ENCODE peak calls at places on chromosomes 2 and 18, in six cellular contexts. C, S, B, D, T and U are unnamed samples.

GRCh38 chr2:25043241-25043867 is 1.5 kb downstream of the EFR3B start:
- ATAC-seq in C (no peak), S (peak; percentile 48), B (no peak), D (no peak), T (no peak), U (no peak)

GRCh38 chr2:112795720-112796119 is 11.4 kb upstream of the IL1A start:
- ATAC-seq in C (no peak), S (no peak), B (no peak), D (no peak), T (peak; percentile 40), U (no peak)

GRCh38 chr18:67553471-67553870 is 37.0 kb upstream of the DSEL start:
- ATAC-seq in C (no peak), S (no peak), B (no peak), D (no peak), T (no peak), U (no peak)

GRCh38 chr2:209145941-209146681 is 277.7 kb upstream of the MAP2 start:
- ATAC-seq in C (no peak), S (no peak), B (peak; percentile 83), D (no peak), T (no peak), U (peak; percentile 74)

GRCh38 chr2:157751462-157752058 is 122.9 kb upstream of the ACVR1C start:
- ATAC-seq in C (peak; percentile 98), S (no peak), B (no peak), D (peak; percentile 75), T (peak; percentile 79), U (no peak)

GRCh38 chr2:25324905-25325592 is 16.7 kb downstream of the DNMT3A start:
- ATAC-seq in C (no peak), S (peak; percentile 10), B (peak; percentile 49), D (no peak), T (no peak), U (peak; percentile 85)

GRCh38 chr2:119338826-119339561 is 27.6 kb downstream of the C2orf76 start:
- ATAC-seq in C (peak; percentile 97), S (no peak), B (peak; percentile 75), D (no peak), T (peak; percentile 100), U (no peak)

GRCh38 chr2:101463885-101464653 is 10.8 kb downstream of the RFX8 start:
- ATAC-seq in C (no peak), S (no peak), B (peak; percentile 53), D (no peak), T (no peak), U (peak; percentile 70)

GRCh38 chr2:239285932-239286230 is 114.9 kb downstream of the HDAC4 start:
- ATAC-seq in C (no peak), S (no peak), B (no peak), D (no peak), T (peak; percentile 28), U (no peak)

GRCh38 chr2:20223345-20224190 is 1.4 kb downstream of the SDC1 start:
- ATAC-seq in C (no peak), S (peak; percentile 59), B (peak; percentile 55), D (peak; percentile 45), T (peak; percentile 23), U (peak; percentile 37)

GRCh38 chr2:239245872-239246701 is 154.7 kb downstream of the HDAC4 start:
- ATAC-seq in C (no peak), S (no peak), B (peak; percentile 46), D (no peak), T (no peak), U (peak; percentile 48)

GRCh38 chr2:219453691-219454131 is 19.1 kb downstream of the SPEG start:
- ATAC-seq in C (no peak), S (no peak), B (no peak), D (no peak), T (no peak), U (peak; percentile 79)

GRCh38 chr2:96874099-96874831 is 4.4 kb upstream of the SEMA4C start:
- ATAC-seq in C (peak; percentile 22), S (no peak), B (no peak), D (no peak), T (peak; percentile 82), U (no peak)

GRCh38 chr2:121334581-121335293 is 49.7 kb upstream of the TFCP2L1 start:
- ATAC-seq in C (peak; percentile 7), S (peak; percentile 35), B (no peak), D (peak; percentile 88), T (peak; percentile 27), U (no peak)

GRCh38 chr2:196427996-196428634 is 211.4 kb upstream of the CCDC150 start:
- ATAC-seq in C (no peak), S (no peak), B (no peak), D (no peak), T (peak; percentile 66), U (no peak)

GRCh38 chr18:11736656-11737055 is 47.6 kb downstream of the GNAL start:
- ATAC-seq in C (no peak), S (no peak), B (no peak), D (no peak), T (no peak), U (no peak)

GRCh38 chr2:84449055-84449454 is 10.0 kb downstream of the SUCLG1 start:
- ATAC-seq in C (no peak), S (no peak), B (no peak), D (peak; percentile 84), T (no peak), U (no peak)

GRCh38 chr2:178912416-178913056 is 105.3 kb upstream of the TTN start:
- ATAC-seq in C (no peak), S (no peak), B (no peak), D (no peak), T (peak; percentile 53), U (no peak)

GRCh38 chr2:173017657-173018420 is 57.8 kb upstream of the MAP3K20 start:
- ATAC-seq in C (no peak), S (no peak), B (peak; percentile 31), D (no peak), T (no peak), U (no peak)

GRCh38 chr2:9693138-9693520 is 62.3 kb upstream of the YWHAQ start:
- ATAC-seq in C (no peak), S (no peak), B (peak; percentile 92), D (no peak), T (peak; percentile 43), U (peak; percentile 80)

GRCh38 chr2:202689459-202689858 is 54.7 kb downstream of the FAM117B start:
- ATAC-seq in C (no peak), S (no peak), B (no peak), D (no peak), T (no peak), U (no peak)

GRCh38 chr2:3429068-3429610 is 49.6 kb downstream of the TRAPPC12 start:
- ATAC-seq in C (no peak), S (no peak), B (no peak), D (no peak), T (no peak), U (no peak)

GRCh38 chr2:131056204-131056975 is 36.9 kb downstream of the FAM168B start:
- ATAC-seq in C (no peak), S (no peak), B (no peak), D (no peak), T (no peak), U (no peak)

GRCh38 chr2:155332016-155332415 is 633.5 kb downstream of the KCNJ3 start:
- ATAC-seq in C (no peak), S (no peak), B (no peak), D (no peak), T (no peak), U (no peak)

GRCh38 chr2:146931109-146931508 is 913.7 kb upstream of the ACVR2A start:
- ATAC-seq in C (no peak), S (no peak), B (no peak), D (peak; percentile 82), T (peak; percentile 92), U (no peak)

GRCh38 chr2:1634681-1635341 is 109.5 kb downstream of the PXDN start:
- ATAC-seq in C (no peak), S (no peak), B (no peak), D (peak; percentile 13), T (no peak), U (no peak)

GRCh38 chr2:213316001-213316735 is 31.9 kb downstream of the SPAG16 start:
- ATAC-seq in C (no peak), S (peak; percentile 89), B (no peak), D (no peak), T (peak; percentile 17), U (no peak)

GRCh38 chr2:44746367-44746766 is 195.1 kb upstream of the SIX3 start:
- ATAC-seq in C (no peak), S (no peak), B (no peak), D (no peak), T (no peak), U (no peak)

GRCh38 chr2:234673961-234674759 is 177.3 kb upstream of the ARL4C start:
- ATAC-seq in C (no peak), S (no peak), B (no peak), D (no peak), T (no peak), U (no peak)

GRCh38 chr2:120735750-120736170 is at the start of gene GLI2:
- ATAC-seq in C (peak; percentile 97), S (peak; percentile 69), B (peak; percentile 88), D (peak; percentile 92), T (peak; percentile 84), U (peak; percentile 73)

GRCh38 chr2:207895236-207895860 is 125.6 kb upstream of the FZD5 start:
- ATAC-seq in C (no peak), S (no peak), B (no peak), D (no peak), T (no peak), U (no peak)

GRCh38 chr2:5978352-5978751 is 286.2 kb downstream of the SOX11 start:
- ATAC-seq in C (no peak), S (no peak), B (no peak), D (no peak), T (no peak), U (no peak)
- TF ChIP-seq EP300 in C (no peak), S (no peak), B (no peak), D (no peak), T (no peak), U (no peak)

GRCh38 chr2:78992451-78992806 is 33.1 kb upstream of the REG3G start:
- ATAC-seq in C (peak; percentile 67), S (no peak), B (peak; percentile 21), D (peak; percentile 92), T (peak; percentile 79), U (no peak)
- H3K4me3 ChIP-seq in C (no peak overlapping the region), S (no peak overlapping the region), B (no peak overlapping the region), D (no peak overlapping the region), T (no peak overlapping the region), U (no peak overlapping the region)

GRCh38 chr18:32072321-32072720 is 19.4 kb upstream of the RNF138 start:
- ATAC-seq in C (peak; percentile 81), S (no peak), B (no peak), D (no peak), T (peak; percentile 73), U (no peak)
- TF ChIP-seq CTCF in C (peak; percentile 12), S (peak; percentile 25), B (peak; percentile 49), D (peak; percentile 6), T (peak; percentile 38), U (peak; percentile 34)

DNA sequence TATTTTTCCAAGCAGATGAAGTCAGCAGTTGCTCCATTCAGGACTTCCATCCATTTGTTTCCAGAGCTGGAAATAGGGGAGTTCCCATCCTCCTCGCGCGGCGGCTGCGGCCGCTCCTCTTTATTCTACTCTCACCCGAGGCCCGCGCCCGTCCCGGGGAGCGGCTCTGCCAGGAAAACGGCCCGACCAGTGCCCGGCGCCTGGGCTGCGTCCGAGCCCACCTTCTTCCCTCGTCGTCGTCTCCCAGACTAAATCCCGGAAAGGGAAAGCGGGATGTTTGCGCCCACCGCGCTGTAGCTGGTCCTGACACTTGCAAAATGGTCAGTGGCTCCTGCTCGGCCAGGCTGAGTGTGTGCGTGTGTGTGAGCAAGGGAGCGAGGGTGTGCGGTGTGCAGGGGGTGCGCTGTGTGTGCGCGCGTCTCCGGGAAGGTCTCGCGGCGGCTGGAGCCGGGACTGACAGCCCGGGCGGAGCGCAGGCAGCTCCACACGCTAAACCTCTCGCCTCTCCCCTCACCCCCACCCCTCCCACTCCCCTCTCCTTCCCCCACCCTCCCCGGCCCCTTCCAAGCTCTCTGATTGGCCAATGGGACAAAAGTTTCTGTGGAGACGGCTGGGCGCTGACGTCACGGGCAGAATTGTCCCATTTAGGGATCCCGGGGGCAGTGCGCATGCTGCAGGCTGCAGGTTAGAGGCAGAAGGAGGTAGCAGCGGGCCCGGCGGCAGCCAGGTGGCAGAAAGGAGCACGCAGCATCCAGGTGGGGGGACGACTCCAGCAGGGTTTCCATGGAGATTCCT is at the start of gene NOL4:
- ATAC-seq in C (no peak), S (peak; percentile 59), B (peak; percentile 44), D (peak; percentile 87), T (peak; percentile 45), U (no peak)
- TF ChIP-seq EP300 in C (no peak), S (no peak), B (no peak), D (no peak), T (no peak), U (no peak)